ENCODE peak calls at places on chromosomes 16 and 17, in five cellular contexts. Y is tibial nerve; R is left lung; E is naive thymus-derived CD4-positive, alpha-beta T cell; K is iPS DF 6.9. S is an unnamed sample. For H3K4me1 and H3K9me3, the result is how much of the 10 kb centered on the place peaks cover.

GRCh38 chr17:35554668-35555067 is 6.0 kb downstream of the SLFN14 start:
- DNase-seq in K (no peak), E (no peak), R (no peak), Y (no peak), S (no peak)

GRCh38 chr17:81641825-81642489 is 5.0 kb downstream of the TSPAN10 start:
- DNase-seq in Y (no peak), E (no peak), R (no peak), K (no peak), S (no peak)

GRCh38 chr17:41307647-41308046 is 1.5 kb downstream of the KRTAP16-1 start:
- DNase-seq in R (peak), E (no peak), Y (no peak), K (no peak), S (no peak)

GRCh38 chr17:32471652-32472051 is 15.1 kb upstream of the CDK5R1 start:
- DNase-seq in K (no peak), E (no peak), R (no peak), Y (no peak), S (no peak)

GRCh38 chr17:76271669-76272540 is 6.8 kb downstream of the UBALD2 start:
- DNase-seq in K (no peak), Y (no peak), R (no peak), E (peak), S (peak)

GRCh38 chr17:76866774-76867577 is 1.2 kb upstream of the MGAT5B start:
- DNase-seq in E (no peak), Y (no peak), K (no peak), R (no peak), S (no peak)

GRCh38 chr16:55280622-55281021 is 43.4 kb upstream of the IRX6 start:
- DNase-seq in K (no peak), E (no peak), R (no peak), Y (no peak), S (no peak)

GRCh38 chr17:15999974-16000827 is 577 bp downstream of the TTC19 start:
- DNase-seq in R (no peak), Y (no peak), K (no peak), E (peak), S (no peak)

GRCh38 chr16:31568577-31569359 is 41.1 kb downstream of the AHSP start:
- DNase-seq in R (peak), E (no peak), Y (no peak), K (peak), S (no peak)

GRCh38 chr16:57866529-57866918 is 64.2 kb upstream of the KIFC3 start:
- DNase-seq in R (no peak), K (no peak), E (no peak), Y (no peak), S (no peak)

GRCh38 chr16:28090646-28091377 is 27.3 kb upstream of the GSG1L start:
- DNase-seq in Y (no peak), R (no peak), K (peak), E (no peak), S (no peak)

GRCh38 chr16:70482624-70483023 is 28.2 kb downstream of the FCSK start:
- DNase-seq in K (no peak), E (no peak), R (no peak), Y (no peak), S (no peak)

GRCh38 chr17:34892864-34893263 is 68.4 kb downstream of the CCT6B start:
- DNase-seq in E (no peak), K (no peak), Y (no peak), R (no peak), S (no peak)

GRCh38 chr17:11511696-11512095 is 86.6 kb upstream of the DNAH9 start:
- DNase-seq in Y (no peak), E (no peak), R (no peak), K (no peak), S (no peak)

GRCh38 chr16:23801387-23801786 is 34.4 kb upstream of the PRKCB start:
- DNase-seq in E (peak), Y (peak), R (peak), K (peak), S (peak)

GRCh38 chr17:68344701-68345136 is 53.4 kb downstream of the ARSG start:
- DNase-seq in E (peak), K (no peak), Y (no peak), R (no peak), S (peak)

GRCh38 chr17:41329279-41329925 is 13.9 kb upstream of the KRTAP17-1 start:
- DNase-seq in E (no peak), K (peak), Y (no peak), R (no peak), S (no peak)

GRCh38 chr16:11175850-11176341 is 80.1 kb downstream of the SOCS1 start:
- DNase-seq in Y (no peak), R (no peak), E (no peak), K (no peak), S (no peak)

GRCh38 chr17:45783593-45784292 is 377 bp upstream of the CRHR1 start:
- DNase-seq in Y (no peak), K (no peak), R (no peak), E (no peak), S (no peak)

GRCh38 chr16:1044515-1045362 is 27.8 kb upstream of the SSTR5 start:
- DNase-seq in Y (no peak), K (no peak), E (no peak), R (no peak), S (no peak)

GRCh38 chr16:24950275-24950674 is 64.9 kb downstream of the ARHGAP17 start:
- DNase-seq in K (no peak), E (no peak), Y (no peak), R (no peak), S (no peak)

GRCh38 chr17:1650731-1651558 is 1.3 kb upstream of the RILP start:
- DNase-seq in R (no peak), E (peak), Y (no peak), K (no peak), S (no peak)

GRCh38 chr17:40341808-40342574 is 22.5 kb downstream of the GJD3 start:
- DNase-seq in E (peak), K (no peak), R (peak), Y (peak), S (no peak)

GRCh38 chr17:21397341-21398050 is 21.3 kb downstream of the KCNJ12 start:
- DNase-seq in Y (no peak), K (no peak), R (no peak), E (no peak), S (no peak)

GRCh38 chr16:89534147-89534788 is 26.1 kb downstream of the SPG7 start:
- DNase-seq in E (peak), Y (no peak), R (peak), K (no peak), S (peak)

GRCh38 chr16:65318138-65318537 is 196.3 kb upstream of the CDH11 start:
- DNase-seq in K (no peak), E (no peak), R (no peak), Y (no peak), S (no peak)

GRCh38 chr17:57422574-57423164 is 166.3 kb downstream of the MSI2 start:
- DNase-seq in K (no peak), R (no peak), Y (no peak), E (no peak), S (no peak)

GRCh38 chr17:69084911-69085310 is 24.2 kb upstream of the ABCA9 start:
- DNase-seq in E (no peak), R (no peak), Y (no peak), K (peak), S (no peak)

GRCh38 chr17:44788139-44788538 is 29.4 kb downstream of the ADAM11 start:
- DNase-seq in E (no peak), Y (no peak), R (no peak), K (no peak), S (no peak)

GRCh38 chr17:43784068-43784467 is 3.8 kb downstream of the CFAP97D1 start:
- DNase-seq in E (no peak), R (no peak), Y (no peak), K (no peak), S (no peak)

GRCh38 chr17:36786867-36787266 is 150.4 kb upstream of the LHX1 start:
- DNase-seq in Y (no peak), E (no peak), K (no peak), R (no peak), S (no peak)

GRCh38 chr16:75580-76501 is 2.2 kb upstream of the MPG start:
- DNase-seq in R (peak), K (no peak), Y (peak), E (no peak), S (no peak)

GRCh38 chr17:1605681-1606351 is 22.8 kb downstream of the SLC43A2 start:
- DNase-seq in E (no peak), K (no peak), Y (no peak), R (no peak), S (no peak)

GRCh38 chr17:73365934-73366623 is 54.3 kb upstream of the CDC42EP4 start:
- DNase-seq in R (no peak), E (no peak), K (no peak), Y (peak), S (no peak)

GRCh38 chr17:50129946-50130777 is at the start of gene SAMD14:
- DNase-seq in E (peak), R (no peak), Y (no peak), K (no peak), S (peak)

GRCh38 chr17:6711681-6712057 is 1.5 kb downstream of the SLC13A5 start:
- DNase-seq in K (no peak), E (no peak), R (no peak), Y (no peak), S (no peak)
- H3K4me1 ChIP-seq in K (under half), E (under half), R (under half), Y (under half), S (under half)

GRCh38 chr16:35685085-35685484 is 2225.7 kb downstream of the TP53TG3F start:
- DNase-seq in R (no peak), Y (no peak), E (no peak), K (no peak), S (no peak)

GRCh38 chr16:35687781-35688180 is 2228.4 kb downstream of the TP53TG3F start:
- DNase-seq in K (no peak), Y (no peak), R (no peak), E (no peak), S (no peak)

GRCh38 chr16:35687071-35687470 is 2227.7 kb downstream of the TP53TG3F start:
- DNase-seq in Y (no peak), E (no peak), K (no peak), R (no peak), S (no peak)

GRCh38 chr16:35689764-35690163 is 2230.4 kb downstream of the TP53TG3F start:
- DNase-seq in K (no peak), Y (no peak), E (no peak), R (no peak), S (no peak)

GRCh38 chr16:35686595-35686994 is 2227.2 kb downstream of the TP53TG3F start:
- DNase-seq in Y (no peak), E (no peak), R (no peak), K (no peak), S (no peak)
- H3K9me3 ChIP-seq in Y (half or more), E (half or more), R (half or more), K (under half), S (under half)

GRCh38 chr17:64024781-64025731 is 4.6 kb upstream of the ICAM2 start:
- DNase-seq in R (no peak), Y (no peak), K (no peak), E (peak), S (peak)

GRCh38 chr17:64028874-64029464 is 8.5 kb upstream of the ICAM2 start:
- DNase-seq in R (peak), E (peak), K (peak), Y (no peak), S (peak)

GRCh38 chr17:64024215-64024654 is 3.8 kb upstream of the ICAM2 start:
- DNase-seq in Y (no peak), K (no peak), E (no peak), R (no peak), S (no peak)

GRCh38 chr17:64022631-64023063 is 2.2 kb upstream of the ICAM2 start:
- DNase-seq in E (no peak), Y (no peak), R (no peak), K (no peak), S (no peak)

GRCh38 chr17:64025732-64026294 is 5.4 kb upstream of the ICAM2 start:
- DNase-seq in K (peak), Y (no peak), E (peak), R (peak), S (peak)
- H3K4me3 ChIP-seq in K (no peak), Y (no peak), E (peak), R (no peak), S (peak)

DNA sequence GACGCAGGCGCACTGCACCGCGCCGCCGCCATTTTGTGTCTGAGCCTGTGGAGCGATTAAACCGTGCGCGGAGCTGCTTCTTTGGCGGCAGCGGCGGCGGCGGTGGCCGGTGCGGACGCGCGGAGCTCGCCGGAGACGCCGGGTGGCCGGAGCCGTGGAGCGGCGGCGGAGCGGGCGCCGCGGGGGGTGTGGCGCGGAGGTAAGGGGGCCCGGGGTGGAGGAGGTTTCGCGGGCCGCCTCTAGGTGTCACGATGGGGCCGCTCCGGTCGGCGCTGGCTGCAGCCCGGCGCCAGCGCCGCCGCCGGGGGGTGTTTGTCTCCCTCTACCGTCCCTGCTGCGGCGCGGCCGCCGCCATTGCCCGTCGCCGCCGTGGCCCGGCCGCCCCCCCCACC is at the start of gene CTCF:
- DNase-seq in K (no peak), Y (peak), R (peak), E (peak), S (peak)
- H3K4me1 ChIP-seq in K (under half), Y (under half), R (under half), E (under half), S (under half)

GRCh38 chr16:3413730-3414379 is 12.8 kb downstream of the ZNF174 start:
- DNase-seq in R (no peak), Y (no peak), E (no peak), K (no peak), S (no peak)

DNA sequence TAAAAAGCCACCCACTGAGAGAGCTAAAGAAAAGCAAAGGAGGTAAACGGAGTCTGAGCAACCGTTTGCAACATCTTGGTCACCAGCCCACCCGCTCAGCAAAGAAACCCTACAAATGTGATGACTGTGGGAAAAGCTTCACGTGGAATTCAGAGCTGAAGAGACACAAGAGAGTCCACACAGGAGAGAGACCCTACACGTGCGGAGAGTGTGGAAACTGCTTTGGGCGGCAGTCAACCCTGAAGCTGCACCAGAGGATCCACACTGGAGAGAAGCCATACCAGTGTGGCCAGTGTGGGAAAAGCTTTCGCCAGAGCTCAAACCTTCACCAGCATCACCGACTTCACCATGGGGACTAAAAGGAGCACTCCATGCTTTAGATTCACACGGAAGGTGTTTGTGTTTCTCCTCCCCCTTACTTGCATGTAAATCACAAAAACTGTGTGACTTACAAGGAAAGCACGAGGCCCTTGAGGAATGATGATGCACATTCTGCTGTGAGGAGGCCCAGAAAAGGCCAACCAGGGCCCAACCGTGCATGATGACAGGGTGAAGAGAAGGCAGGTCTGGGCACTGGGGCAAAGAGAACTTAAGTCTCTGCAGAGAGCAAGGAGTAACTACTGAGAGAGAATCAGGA is 7.7 kb downstream of the ZNF174 start:
- DNase-seq in K (no peak), E (no peak), R (no peak), Y (no peak), S (no peak)
- H3K9me3 ChIP-seq in K (under half), E (half or more), R (half or more), Y (half or more), S (half or more)

S was measured in effector memory CD4-positive, alpha-beta T cell.